ENCODE peak calls at places on chromosome 9, in four cellular contexts. G, S, X and T are unnamed samples.

GRCh38 chr9:75462866-75463265 is 374.6 kb downstream of the OSTF1 start:
- DNase-seq in G (no peak), S (no peak), X (no peak), T (no peak)

GRCh38 chr9:13026956-13027355 is 252.1 kb downstream of the LURAP1L start:
- DNase-seq in G (no peak), S (no peak), X (no peak), T (no peak)

GRCh38 chr9:134055981-134056461 is 11.8 kb downstream of the BRD3 start:
- DNase-seq in G (no peak), S (no peak), X (peak), T (peak)

GRCh38 chr9:112119225-112120045 is 55.7 kb downstream of the SUSD1 start:
- DNase-seq in G (no peak), S (no peak), X (peak), T (no peak)

GRCh38 chr9:14780251-14780650 is 57.7 kb upstream of the CER1 start:
- DNase-seq in G (peak), S (no peak), X (no peak), T (no peak)

GRCh38 chr9:76697554-76697953 is 66.7 kb upstream of the PCA3 start:
- DNase-seq in G (no peak), S (no peak), X (no peak), T (no peak)

GRCh38 chr9:35696520-35697215 is 6.9 kb upstream of the TPM2 start:
- DNase-seq in G (peak), S (peak), X (peak), T (no peak)

GRCh38 chr9:135588886-135589595 is 27.5 kb downstream of the PAEP start:
- DNase-seq in G (no peak), S (no peak), X (no peak), T (peak)

GRCh38 chr9:134158242-134158641 is 6.1 kb downstream of the RNU6ATAC start:
- DNase-seq in G (no peak), S (no peak), X (no peak), T (no peak)

GRCh38 chr9:122374885-122375420 is 4.1 kb downstream of the PTGS1 start:
- DNase-seq in G (no peak), S (no peak), X (no peak), T (no peak)

GRCh38 chr9:121568541-121569265 is 69.1 kb upstream of the GGTA1 start:
- DNase-seq in G (no peak), S (no peak), X (no peak), T (no peak)

GRCh38 chr9:4640027-4640426 is 22.1 kb upstream of the PLPP6 start:
- DNase-seq in G (peak), S (peak), X (no peak), T (no peak)

GRCh38 chr9:120366646-120367019 is 213.3 kb downstream of the CDK5RAP2 start:
- DNase-seq in G (no peak), S (peak), X (peak), T (no peak)

GRCh38 chr9:93108301-93109041 is 12.5 kb downstream of the CARD19 start:
- DNase-seq in G (no peak), S (no peak), X (no peak), T (peak)

GRCh38 chr9:113221800-113222481 is 597 bp downstream of the SLC31A1 start:
- DNase-seq in G (peak), S (peak), X (peak), T (no peak)

GRCh38 chr9:98357921-98358535 is 102.6 kb upstream of the TBC1D2 start:
- DNase-seq in G (no peak), S (no peak), X (no peak), T (no peak)

GRCh38 chr9:113602126-113603119 is 138.9 kb downstream of the RGS3 start:
- DNase-seq in G (peak), S (peak), X (no peak), T (peak)

GRCh38 chr9:68841292-68842052 is 136.4 kb downstream of the PIP5K1B start:
- DNase-seq in G (peak), S (no peak), X (no peak), T (no peak)

GRCh38 chr9:5428794-5429528 is 8.8 kb downstream of the PLGRKT start:
- DNase-seq in G (no peak), S (peak), X (no peak), T (no peak)

GRCh38 chr9:84694248-84694647 is 24.7 kb downstream of the NTRK2 start:
- DNase-seq in G (no peak), S (no peak), X (no peak), T (no peak)

GRCh38 chr9:78640728-78641127 is 343.8 kb downstream of the PSAT1 start:
- DNase-seq in G (no peak), S (no peak), X (no peak), T (no peak)

GRCh38 chr9:21070171-21070571 is 7.6 kb downstream of the IFNB1 start:
- DNase-seq in G (no peak), S (peak), X (peak), T (no peak)

GRCh38 chr9:72633966-72634365 is 112.6 kb downstream of the TMC1 start:
- DNase-seq in G (no peak), S (peak), X (no peak), T (no peak)

GRCh38 chr9:127546125-127546832 is 65.8 kb upstream of the STXBP1 start:
- DNase-seq in G (no peak), S (no peak), X (no peak), T (no peak)

GRCh38 chr9:132857601-132858342 is 20.3 kb downstream of the AK8 start:
- DNase-seq in G (peak), S (no peak), X (no peak), T (no peak)

GRCh38 chr9:136437839-136438547 is 1.7 kb downstream of the INPP5E start:
- DNase-seq in G (no peak), S (peak), X (no peak), T (no peak)

GRCh38 chr9:12735669-12736068 is 39.2 kb upstream of the LURAP1L start:
- DNase-seq in G (peak), S (no peak), X (no peak), T (no peak)

GRCh38 chr9:75372499-75373268 is 284.4 kb downstream of the OSTF1 start:
- DNase-seq in G (no peak), S (no peak), X (no peak), T (no peak)

GRCh38 chr9:18923671-18924430 is 109.2 kb downstream of the SAXO1 start:
- DNase-seq in G (no peak), S (no peak), X (no peak), T (no peak)

GRCh38 chr9:127705577-127706215 is 1.1 kb upstream of the CFAP157 start:
- DNase-seq in G (no peak), S (no peak), X (no peak), T (no peak)

GRCh38 chr9:79236466-79236865 is 335.3 kb upstream of the TLE4 start:
- DNase-seq in G (no peak), S (no peak), X (no peak), T (no peak)

GRCh38 chr9:5493597-5494511 is 16.5 kb upstream of the PDCD1LG2 start:
- DNase-seq in G (no peak), S (peak), X (no peak), T (no peak)